ENCODE peak calls at places on chromosome 21, in ten cellular contexts. One of them, this sample, is unnamed.

GRCh38 chr21:35737425-35737824 is 322.9 kb downstream of the SETD4 start:
- DNase-seq in naive thymus-derived CD4-positive, alpha-beta T cell: no peak
- DNase-seq in mucosa of descending colon: no peak
- DNase-seq in breast epithelium: no peak
- DNase-seq in activated CD8-positive, alpha-beta memory T cell treated with anti-CD3 and anti-CD28 coated beads, Interleukin-2, amount 50 U/mL, for 48 hours: no peak
- DNase-seq in kidney: no peak
- DNase-seq in thoracic aorta: no peak
- DNase-seq in NCI-H1048: no peak
- DNase-seq in hepatic stellate cell: no peak
- DNase-seq in activated T-helper 9 cell treated with anti-CD3 and anti-CD28 coated beads, Interleukin-2, amount 50 U/mL, for 16 hours: no peak
- DNase-seq in this sample: no peak

GRCh38 chr21:42453301-42454220 is 42.5 kb downstream of the RSPH1 start:
- DNase-seq in naive thymus-derived CD4-positive, alpha-beta T cell: no peak
- DNase-seq in activated T-helper 9 cell treated with anti-CD3 and anti-CD28 coated beads, Interleukin-2, amount 50 U/mL, for 16 hours: no peak
- DNase-seq in hepatic stellate cell: no peak
- DNase-seq in NCI-H1048: no peak
- DNase-seq in mucosa of descending colon: no peak
- DNase-seq in breast epithelium: no peak
- DNase-seq in activated CD8-positive, alpha-beta memory T cell treated with anti-CD3 and anti-CD28 coated beads, Interleukin-2, amount 50 U/mL, for 48 hours: no peak
- DNase-seq in thoracic aorta: no peak
- DNase-seq in kidney: peak
- DNase-seq in this sample: no peak

GRCh38 chr21:14616303-14617039 is 70.4 kb upstream of the SAMSN1 start:
- DNase-seq in breast epithelium: no peak
- DNase-seq in NCI-H1048: no peak
- DNase-seq in activated CD8-positive, alpha-beta memory T cell treated with anti-CD3 and anti-CD28 coated beads, Interleukin-2, amount 50 U/mL, for 48 hours: no peak
- DNase-seq in activated T-helper 9 cell treated with anti-CD3 and anti-CD28 coated beads, Interleukin-2, amount 50 U/mL, for 16 hours: no peak
- DNase-seq in thoracic aorta: no peak
- DNase-seq in mucosa of descending colon: no peak
- DNase-seq in hepatic stellate cell: no peak
- DNase-seq in naive thymus-derived CD4-positive, alpha-beta T cell: no peak
- DNase-seq in kidney: no peak
- DNase-seq in this sample: no peak

GRCh38 chr21:34889537-34890257 is 159.4 kb downstream of the RUNX1 start:
- DNase-seq in activated CD8-positive, alpha-beta memory T cell treated with anti-CD3 and anti-CD28 coated beads, Interleukin-2, amount 50 U/mL, for 48 hours: peak
- DNase-seq in kidney: peak
- DNase-seq in activated T-helper 9 cell treated with anti-CD3 and anti-CD28 coated beads, Interleukin-2, amount 50 U/mL, for 16 hours: peak
- DNase-seq in breast epithelium: peak
- DNase-seq in thoracic aorta: no peak
- DNase-seq in NCI-H1048: peak
- DNase-seq in mucosa of descending colon: peak
- DNase-seq in hepatic stellate cell: peak
- DNase-seq in naive thymus-derived CD4-positive, alpha-beta T cell: peak
- DNase-seq in this sample: peak

GRCh38 chr21:37564924-37565529 is 198.5 kb downstream of the DYRK1A start:
- DNase-seq in naive thymus-derived CD4-positive, alpha-beta T cell: no peak
- DNase-seq in NCI-H1048: no peak
- DNase-seq in thoracic aorta: no peak
- DNase-seq in hepatic stellate cell: no peak
- DNase-seq in kidney: no peak
- DNase-seq in mucosa of descending colon: no peak
- DNase-seq in breast epithelium: no peak
- DNase-seq in activated CD8-positive, alpha-beta memory T cell treated with anti-CD3 and anti-CD28 coated beads, Interleukin-2, amount 50 U/mL, for 48 hours: no peak
- DNase-seq in activated T-helper 9 cell treated with anti-CD3 and anti-CD28 coated beads, Interleukin-2, amount 50 U/mL, for 16 hours: no peak
- DNase-seq in this sample: no peak

GRCh38 chr21:25561668-25562641 is 45.3 kb downstream of the MRPL39 start:
- DNase-seq in activated T-helper 9 cell treated with anti-CD3 and anti-CD28 coated beads, Interleukin-2, amount 50 U/mL, for 16 hours: peak
- DNase-seq in thoracic aorta: no peak
- DNase-seq in NCI-H1048: no peak
- DNase-seq in activated CD8-positive, alpha-beta memory T cell treated with anti-CD3 and anti-CD28 coated beads, Interleukin-2, amount 50 U/mL, for 48 hours: peak
- DNase-seq in hepatic stellate cell: peak
- DNase-seq in naive thymus-derived CD4-positive, alpha-beta T cell: peak
- DNase-seq in kidney: peak
- DNase-seq in breast epithelium: peak
- DNase-seq in mucosa of descending colon: peak
- DNase-seq in this sample: no peak

GRCh38 chr21:36330904-36331303 is 10.9 kb downstream of the MORC3 start:
- DNase-seq in kidney: no peak
- DNase-seq in NCI-H1048: peak
- DNase-seq in naive thymus-derived CD4-positive, alpha-beta T cell: no peak
- DNase-seq in mucosa of descending colon: peak
- DNase-seq in breast epithelium: no peak
- DNase-seq in thoracic aorta: no peak
- DNase-seq in activated T-helper 9 cell treated with anti-CD3 and anti-CD28 coated beads, Interleukin-2, amount 50 U/mL, for 16 hours: no peak
- DNase-seq in activated CD8-positive, alpha-beta memory T cell treated with anti-CD3 and anti-CD28 coated beads, Interleukin-2, amount 50 U/mL, for 48 hours: no peak
- DNase-seq in hepatic stellate cell: peak
- DNase-seq in this sample: no peak

GRCh38 chr21:16241021-16241420 is 511.2 kb downstream of the USP25 start:
- DNase-seq in activated CD8-positive, alpha-beta memory T cell treated with anti-CD3 and anti-CD28 coated beads, Interleukin-2, amount 50 U/mL, for 48 hours: no peak
- DNase-seq in kidney: no peak
- DNase-seq in breast epithelium: no peak
- DNase-seq in naive thymus-derived CD4-positive, alpha-beta T cell: no peak
- DNase-seq in thoracic aorta: no peak
- DNase-seq in activated T-helper 9 cell treated with anti-CD3 and anti-CD28 coated beads, Interleukin-2, amount 50 U/mL, for 16 hours: no peak
- DNase-seq in mucosa of descending colon: no peak
- DNase-seq in hepatic stellate cell: no peak
- DNase-seq in NCI-H1048: no peak
- DNase-seq in this sample: no peak

GRCh38 chr21:30719401-30719800 is 824 bp upstream of the KRTAP21-3 start:
- DNase-seq in activated CD8-positive, alpha-beta memory T cell treated with anti-CD3 and anti-CD28 coated beads, Interleukin-2, amount 50 U/mL, for 48 hours: no peak
- DNase-seq in thoracic aorta: no peak
- DNase-seq in kidney: no peak
- DNase-seq in activated T-helper 9 cell treated with anti-CD3 and anti-CD28 coated beads, Interleukin-2, amount 50 U/mL, for 16 hours: no peak
- DNase-seq in hepatic stellate cell: no peak
- DNase-seq in mucosa of descending colon: no peak
- DNase-seq in naive thymus-derived CD4-positive, alpha-beta T cell: no peak
- DNase-seq in breast epithelium: no peak
- DNase-seq in NCI-H1048: no peak
- DNase-seq in this sample: no peak

GRCh38 chr21:41952568-41953248 is 1.1 kb downstream of the C2CD2 start:
- DNase-seq in mucosa of descending colon: peak
- DNase-seq in activated CD8-positive, alpha-beta memory T cell treated with anti-CD3 and anti-CD28 coated beads, Interleukin-2, amount 50 U/mL, for 48 hours: no peak
- DNase-seq in kidney: peak
- DNase-seq in thoracic aorta: no peak
- DNase-seq in breast epithelium: no peak
- DNase-seq in NCI-H1048: no peak
- DNase-seq in naive thymus-derived CD4-positive, alpha-beta T cell: no peak
- DNase-seq in activated T-helper 9 cell treated with anti-CD3 and anti-CD28 coated beads, Interleukin-2, amount 50 U/mL, for 16 hours: no peak
- DNase-seq in hepatic stellate cell: no peak
- DNase-seq in this sample: no peak

GRCh38 chr21:42654179-42654912 is 925 bp downstream of the PDE9A start:
- DNase-seq in naive thymus-derived CD4-positive, alpha-beta T cell: no peak
- DNase-seq in kidney: peak
- DNase-seq in NCI-H1048: no peak
- DNase-seq in thoracic aorta: no peak
- DNase-seq in mucosa of descending colon: peak
- DNase-seq in activated CD8-positive, alpha-beta memory T cell treated with anti-CD3 and anti-CD28 coated beads, Interleukin-2, amount 50 U/mL, for 48 hours: peak
- DNase-seq in breast epithelium: no peak
- DNase-seq in activated T-helper 9 cell treated with anti-CD3 and anti-CD28 coated beads, Interleukin-2, amount 50 U/mL, for 16 hours: no peak
- DNase-seq in hepatic stellate cell: no peak
- DNase-seq in this sample: no peak

GRCh38 chr21:46114963-46115362 is 17.1 kb downstream of the COL6A2 start:
- DNase-seq in NCI-H1048: no peak
- DNase-seq in activated T-helper 9 cell treated with anti-CD3 and anti-CD28 coated beads, Interleukin-2, amount 50 U/mL, for 16 hours: no peak
- DNase-seq in mucosa of descending colon: peak
- DNase-seq in activated CD8-positive, alpha-beta memory T cell treated with anti-CD3 and anti-CD28 coated beads, Interleukin-2, amount 50 U/mL, for 48 hours: no peak
- DNase-seq in thoracic aorta: peak
- DNase-seq in naive thymus-derived CD4-positive, alpha-beta T cell: no peak
- DNase-seq in hepatic stellate cell: no peak
- DNase-seq in breast epithelium: peak
- DNase-seq in kidney: peak
- DNase-seq in this sample: peak

GRCh38 chr21:44255519-44255981 is 6.1 kb downstream of the DNMT3L start:
- DNase-seq in kidney: peak
- DNase-seq in NCI-H1048: no peak
- DNase-seq in hepatic stellate cell: peak
- DNase-seq in naive thymus-derived CD4-positive, alpha-beta T cell: no peak
- DNase-seq in breast epithelium: no peak
- DNase-seq in activated T-helper 9 cell treated with anti-CD3 and anti-CD28 coated beads, Interleukin-2, amount 50 U/mL, for 16 hours: no peak
- DNase-seq in thoracic aorta: no peak
- DNase-seq in activated CD8-positive, alpha-beta memory T cell treated with anti-CD3 and anti-CD28 coated beads, Interleukin-2, amount 50 U/mL, for 48 hours: no peak
- DNase-seq in mucosa of descending colon: no peak
- DNase-seq in this sample: no peak

GRCh38 chr21:43306911-43307676 is 119.8 kb downstream of the SIK1 start:
- DNase-seq in mucosa of descending colon: peak
- DNase-seq in hepatic stellate cell: no peak
- DNase-seq in thoracic aorta: no peak
- DNase-seq in activated CD8-positive, alpha-beta memory T cell treated with anti-CD3 and anti-CD28 coated beads, Interleukin-2, amount 50 U/mL, for 48 hours: no peak
- DNase-seq in naive thymus-derived CD4-positive, alpha-beta T cell: no peak
- DNase-seq in activated T-helper 9 cell treated with anti-CD3 and anti-CD28 coated beads, Interleukin-2, amount 50 U/mL, for 16 hours: no peak
- DNase-seq in kidney: peak
- DNase-seq in NCI-H1048: no peak
- DNase-seq in breast epithelium: no peak
- DNase-seq in this sample: no peak

GRCh38 chr21:40797881-40798280 is 49.1 kb downstream of the DSCAM start:
- DNase-seq in hepatic stellate cell: no peak
- DNase-seq in activated T-helper 9 cell treated with anti-CD3 and anti-CD28 coated beads, Interleukin-2, amount 50 U/mL, for 16 hours: no peak
- DNase-seq in activated CD8-positive, alpha-beta memory T cell treated with anti-CD3 and anti-CD28 coated beads, Interleukin-2, amount 50 U/mL, for 48 hours: no peak
- DNase-seq in breast epithelium: no peak
- DNase-seq in naive thymus-derived CD4-positive, alpha-beta T cell: no peak
- DNase-seq in NCI-H1048: no peak
- DNase-seq in kidney: no peak
- DNase-seq in mucosa of descending colon: no peak
- DNase-seq in thoracic aorta: no peak
- DNase-seq in this sample: no peak

GRCh38 chr21:42258150-42258884 is 39.4 kb downstream of the ABCG1 start:
- DNase-seq in activated T-helper 9 cell treated with anti-CD3 and anti-CD28 coated beads, Interleukin-2, amount 50 U/mL, for 16 hours: peak
- DNase-seq in kidney: peak
- DNase-seq in breast epithelium: no peak
- DNase-seq in activated CD8-positive, alpha-beta memory T cell treated with anti-CD3 and anti-CD28 coated beads, Interleukin-2, amount 50 U/mL, for 48 hours: peak
- DNase-seq in thoracic aorta: no peak
- DNase-seq in mucosa of descending colon: peak
- DNase-seq in NCI-H1048: peak
- DNase-seq in naive thymus-derived CD4-positive, alpha-beta T cell: peak
- DNase-seq in hepatic stellate cell: peak
- DNase-seq in this sample: no peak

GRCh38 chr21:46051821-46052675 is 45.9 kb upstream of the COL6A2 start:
- DNase-seq in kidney: peak
- DNase-seq in NCI-H1048: no peak
- DNase-seq in naive thymus-derived CD4-positive, alpha-beta T cell: no peak
- DNase-seq in thoracic aorta: no peak
- DNase-seq in hepatic stellate cell: no peak
- DNase-seq in activated CD8-positive, alpha-beta memory T cell treated with anti-CD3 and anti-CD28 coated beads, Interleukin-2, amount 50 U/mL, for 48 hours: peak
- DNase-seq in mucosa of descending colon: no peak
- DNase-seq in breast epithelium: no peak
- DNase-seq in activated T-helper 9 cell treated with anti-CD3 and anti-CD28 coated beads, Interleukin-2, amount 50 U/mL, for 16 hours: no peak
- DNase-seq in this sample: no peak

GRCh38 chr21:33313183-33313582 is 11.6 kb upstream of the IFNAR1 start:
- DNase-seq in breast epithelium: no peak
- DNase-seq in thoracic aorta: no peak
- DNase-seq in activated CD8-positive, alpha-beta memory T cell treated with anti-CD3 and anti-CD28 coated beads, Interleukin-2, amount 50 U/mL, for 48 hours: no peak
- DNase-seq in mucosa of descending colon: no peak
- DNase-seq in activated T-helper 9 cell treated with anti-CD3 and anti-CD28 coated beads, Interleukin-2, amount 50 U/mL, for 16 hours: no peak
- DNase-seq in naive thymus-derived CD4-positive, alpha-beta T cell: no peak
- DNase-seq in NCI-H1048: no peak
- DNase-seq in kidney: no peak
- DNase-seq in hepatic stellate cell: no peak
- DNase-seq in this sample: no peak

GRCh38 chr21:46627726-46628125 is 7.7 kb upstream of the PRMT2 start:
- DNase-seq in hepatic stellate cell: no peak
- DNase-seq in naive thymus-derived CD4-positive, alpha-beta T cell: no peak
- DNase-seq in activated T-helper 9 cell treated with anti-CD3 and anti-CD28 coated beads, Interleukin-2, amount 50 U/mL, for 16 hours: no peak
- DNase-seq in mucosa of descending colon: no peak
- DNase-seq in activated CD8-positive, alpha-beta memory T cell treated with anti-CD3 and anti-CD28 coated beads, Interleukin-2, amount 50 U/mL, for 48 hours: no peak
- DNase-seq in kidney: no peak
- DNase-seq in NCI-H1048: no peak
- DNase-seq in breast epithelium: no peak
- DNase-seq in thoracic aorta: no peak
- DNase-seq in this sample: no peak

GRCh38 chr21:25508364-25508763 is 98.9 kb downstream of the MRPL39 start:
- DNase-seq in activated T-helper 9 cell treated with anti-CD3 and anti-CD28 coated beads, Interleukin-2, amount 50 U/mL, for 16 hours: no peak
- DNase-seq in mucosa of descending colon: no peak
- DNase-seq in thoracic aorta: no peak
- DNase-seq in activated CD8-positive, alpha-beta memory T cell treated with anti-CD3 and anti-CD28 coated beads, Interleukin-2, amount 50 U/mL, for 48 hours: no peak
- DNase-seq in naive thymus-derived CD4-positive, alpha-beta T cell: no peak
- DNase-seq in kidney: no peak
- DNase-seq in NCI-H1048: no peak
- DNase-seq in hepatic stellate cell: no peak
- DNase-seq in breast epithelium: no peak
- DNase-seq in this sample: no peak

GRCh38 chr21:45468971-45469272 is 64.0 kb downstream of the COL18A1 start:
- DNase-seq in activated CD8-positive, alpha-beta memory T cell treated with anti-CD3 and anti-CD28 coated beads, Interleukin-2, amount 50 U/mL, for 48 hours: no peak
- DNase-seq in kidney: peak
- DNase-seq in activated T-helper 9 cell treated with anti-CD3 and anti-CD28 coated beads, Interleukin-2, amount 50 U/mL, for 16 hours: no peak
- DNase-seq in mucosa of descending colon: peak
- DNase-seq in hepatic stellate cell: no peak
- DNase-seq in thoracic aorta: no peak
- DNase-seq in naive thymus-derived CD4-positive, alpha-beta T cell: no peak
- DNase-seq in breast epithelium: no peak
- DNase-seq in NCI-H1048: no peak
- DNase-seq in this sample: no peak

GRCh38 chr21:46191257-46191685 is 7.0 kb upstream of the SPATC1L start:
- DNase-seq in activated CD8-positive, alpha-beta memory T cell treated with anti-CD3 and anti-CD28 coated beads, Interleukin-2, amount 50 U/mL, for 48 hours: peak
- DNase-seq in NCI-H1048: no peak
- DNase-seq in hepatic stellate cell: peak
- DNase-seq in kidney: peak
- DNase-seq in thoracic aorta: no peak
- DNase-seq in breast epithelium: peak
- DNase-seq in naive thymus-derived CD4-positive, alpha-beta T cell: no peak
- DNase-seq in mucosa of descending colon: peak
- DNase-seq in activated T-helper 9 cell treated with anti-CD3 and anti-CD28 coated beads, Interleukin-2, amount 50 U/mL, for 16 hours: no peak
- DNase-seq in this sample: peak

GRCh38 chr21:46459356-46460112 is 843 bp downstream of the DIP2A start:
- DNase-seq in hepatic stellate cell: peak
- DNase-seq in breast epithelium: no peak
- DNase-seq in activated CD8-positive, alpha-beta memory T cell treated with anti-CD3 and anti-CD28 coated beads, Interleukin-2, amount 50 U/mL, for 48 hours: peak
- DNase-seq in thoracic aorta: no peak
- DNase-seq in activated T-helper 9 cell treated with anti-CD3 and anti-CD28 coated beads, Interleukin-2, amount 50 U/mL, for 16 hours: no peak
- DNase-seq in NCI-H1048: no peak
- DNase-seq in naive thymus-derived CD4-positive, alpha-beta T cell: no peak
- DNase-seq in kidney: peak
- DNase-seq in mucosa of descending colon: peak
- DNase-seq in this sample: peak

GRCh38 chr21:43585924-43586411 is 73.3 kb downstream of the HSF2BP start:
- DNase-seq in activated CD8-positive, alpha-beta memory T cell treated with anti-CD3 and anti-CD28 coated beads, Interleukin-2, amount 50 U/mL, for 48 hours: no peak
- DNase-seq in naive thymus-derived CD4-positive, alpha-beta T cell: no peak
- DNase-seq in kidney: no peak
- DNase-seq in activated T-helper 9 cell treated with anti-CD3 and anti-CD28 coated beads, Interleukin-2, amount 50 U/mL, for 16 hours: no peak
- DNase-seq in breast epithelium: no peak
- DNase-seq in mucosa of descending colon: no peak
- DNase-seq in hepatic stellate cell: peak
- DNase-seq in NCI-H1048: peak
- DNase-seq in thoracic aorta: peak
- DNase-seq in this sample: peak

GRCh38 chr21:33976082-33976979 is 60.7 kb upstream of the ATP5PO start:
- DNase-seq in activated CD8-positive, alpha-beta memory T cell treated with anti-CD3 and anti-CD28 coated beads, Interleukin-2, amount 50 U/mL, for 48 hours: peak
- DNase-seq in NCI-H1048: no peak
- DNase-seq in hepatic stellate cell: peak
- DNase-seq in thoracic aorta: no peak
- DNase-seq in breast epithelium: no peak
- DNase-seq in activated T-helper 9 cell treated with anti-CD3 and anti-CD28 coated beads, Interleukin-2, amount 50 U/mL, for 16 hours: peak
- DNase-seq in kidney: no peak
- DNase-seq in naive thymus-derived CD4-positive, alpha-beta T cell: no peak
- DNase-seq in mucosa of descending colon: no peak
- DNase-seq in this sample: no peak

GRCh38 chr21:28605138-28605537 is 387.5 kb downstream of the LTN1 start:
- DNase-seq in activated CD8-positive, alpha-beta memory T cell treated with anti-CD3 and anti-CD28 coated beads, Interleukin-2, amount 50 U/mL, for 48 hours: no peak
- DNase-seq in kidney: no peak
- DNase-seq in hepatic stellate cell: no peak
- DNase-seq in breast epithelium: no peak
- DNase-seq in NCI-H1048: no peak
- DNase-seq in thoracic aorta: no peak
- DNase-seq in naive thymus-derived CD4-positive, alpha-beta T cell: no peak
- DNase-seq in activated T-helper 9 cell treated with anti-CD3 and anti-CD28 coated beads, Interleukin-2, amount 50 U/mL, for 16 hours: no peak
- DNase-seq in mucosa of descending colon: no peak
- DNase-seq in this sample: no peak

GRCh38 chr21:43300496-43301423 is 126.2 kb downstream of the SIK1 start:
- DNase-seq in breast epithelium: no peak
- DNase-seq in activated T-helper 9 cell treated with anti-CD3 and anti-CD28 coated beads, Interleukin-2, amount 50 U/mL, for 16 hours: no peak
- DNase-seq in kidney: peak
- DNase-seq in thoracic aorta: no peak
- DNase-seq in activated CD8-positive, alpha-beta memory T cell treated with anti-CD3 and anti-CD28 coated beads, Interleukin-2, amount 50 U/mL, for 48 hours: no peak
- DNase-seq in mucosa of descending colon: no peak
- DNase-seq in naive thymus-derived CD4-positive, alpha-beta T cell: no peak
- DNase-seq in hepatic stellate cell: peak
- DNase-seq in NCI-H1048: no peak
- DNase-seq in this sample: peak

GRCh38 chr21:29634410-29634809 is 305.4 kb downstream of the GRIK1 start:
- DNase-seq in thoracic aorta: no peak
- DNase-seq in NCI-H1048: no peak
- DNase-seq in breast epithelium: no peak
- DNase-seq in mucosa of descending colon: no peak
- DNase-seq in activated CD8-positive, alpha-beta memory T cell treated with anti-CD3 and anti-CD28 coated beads, Interleukin-2, amount 50 U/mL, for 48 hours: no peak
- DNase-seq in kidney: no peak
- DNase-seq in hepatic stellate cell: no peak
- DNase-seq in naive thymus-derived CD4-positive, alpha-beta T cell: no peak
- DNase-seq in activated T-helper 9 cell treated with anti-CD3 and anti-CD28 coated beads, Interleukin-2, amount 50 U/mL, for 16 hours: no peak
- DNase-seq in this sample: no peak